ENCODE peak calls at places on chromosomes 1 and 21, in six cellular contexts. Q, H, R, J, O and M are unnamed samples.

GRCh38 chr1:55572878-55573734 is 357.9 kb upstream of the USP24 start:
- DNase-seq in Q (no peak), H (no peak), R (no peak), J (no peak), O (peak), M (peak)

GRCh38 chr1:117013310-117013850 is 11.8 kb downstream of the CD101 start:
- DNase-seq in Q (no peak), H (no peak), R (no peak), J (no peak), O (no peak), M (no peak)

GRCh38 chr1:228664399-228664914 is 70.8 kb upstream of the RHOU start:
- DNase-seq in Q (peak), H (peak), R (peak), J (peak), O (peak), M (peak)

GRCh38 chr1:100038401-100039306 is 68.9 kb downstream of the SLC35A3 start:
- DNase-seq in Q (peak), H (peak), R (peak), J (peak), O (peak), M (peak)

GRCh38 chr1:30868833-30869435 is 39.6 kb downstream of the SDC3 start:
- DNase-seq in Q (peak), H (no peak), R (no peak), J (no peak), O (no peak), M (no peak)

GRCh38 chr21:14977814-14978213 is 87.0 kb downstream of the NRIP1 start:
- DNase-seq in Q (no peak), H (no peak), R (no peak), J (no peak), O (no peak), M (no peak)

GRCh38 chr1:41359211-41360073 is 1.8 kb upstream of the FOXO6 start:
- DNase-seq in Q (no peak), H (no peak), R (peak), J (peak), O (no peak), M (peak)

GRCh38 chr1:178492341-178492740 is 4.4 kb downstream of the CLEC20A start:
- DNase-seq in Q (no peak), H (no peak), R (no peak), J (no peak), O (no peak), M (no peak)

GRCh38 chr1:153470707-153471106 is 10.3 kb upstream of the S100A7 start:
- DNase-seq in Q (no peak), H (no peak), R (no peak), J (no peak), O (no peak), M (no peak)

GRCh38 chr1:112063781-112064180 is 74.3 kb upstream of the KCND3 start:
- DNase-seq in Q (no peak), H (no peak), R (no peak), J (no peak), O (no peak), M (no peak)

GRCh38 chr1:27574871-27575831 is 28.8 kb downstream of the AHDC1 start:
- DNase-seq in Q (no peak), H (peak), R (peak), J (peak), O (peak), M (peak)

GRCh38 chr1:54977938-54978337 is 2.5 kb upstream of the TMEM61 start:
- DNase-seq in Q (no peak), H (no peak), R (no peak), J (no peak), O (no peak), M (peak)

GRCh38 chr1:84587099-84587498 is 12.9 kb upstream of the CTBS start:
- DNase-seq in Q (no peak), H (no peak), R (no peak), J (no peak), O (no peak), M (no peak)

GRCh38 chr1:42223036-42223435 is 58.5 kb upstream of the GUCA2A start:
- DNase-seq in Q (no peak), H (no peak), R (no peak), J (no peak), O (no peak), M (no peak)

GRCh38 chr1:118325545-118326225 is 140.7 kb upstream of the SPAG17 start:
- DNase-seq in Q (no peak), H (no peak), R (no peak), J (no peak), O (no peak), M (no peak)

GRCh38 chr1:196651079-196651478 is 764 bp upstream of the CFH start:
- DNase-seq in Q (no peak), H (no peak), R (no peak), J (no peak), O (no peak), M (no peak)

GRCh38 chr1:196654271-196654670 is 2.4 kb downstream of the CFH start:
- DNase-seq in Q (no peak), H (no peak), R (no peak), J (no peak), O (no peak), M (no peak)

GRCh38 chr1:196651637-196652215 is at the start of gene CFH:
- DNase-seq in Q (no peak), H (no peak), R (peak), J (no peak), O (peak), M (no peak)

GRCh38 chr1:196655494-196655893 is 3.7 kb downstream of the CFH start:
- DNase-seq in Q (no peak), H (no peak), R (no peak), J (no peak), O (no peak), M (peak)

GRCh38 chr1:196655037-196655436 is 3.2 kb downstream of the CFH start:
- DNase-seq in Q (no peak), H (no peak), R (no peak), J (no peak), O (no peak), M (no peak)
- H3K4me3 ChIP-seq in Q (no peak), H (peak), R (no peak), J (no peak), O (no peak), M (peak)

GRCh38 chr1:158357441-158357840 is 3.7 kb downstream of the CD1E start:
- DNase-seq in Q (no peak), H (no peak), R (no peak), J (no peak), O (no peak), M (no peak)
- H3K4me3 ChIP-seq in Q (no peak), H (no peak), R (no peak), J (no peak), O (no peak), M (no peak)

GRCh38 chr1:246579818-246580217 is 13.6 kb downstream of the CNST start:
- DNase-seq in Q (peak), H (no peak), R (no peak), J (no peak), O (no peak), M (no peak)

GRCh38 chr1:246577720-246578106 is 11.5 kb downstream of the CNST start:
- DNase-seq in Q (no peak), H (no peak), R (no peak), J (no peak), O (peak), M (no peak)

GRCh38 chr1:246583056-246583440 is 16.8 kb downstream of the CNST start:
- DNase-seq in Q (no peak), H (no peak), R (no peak), J (no peak), O (no peak), M (no peak)

GRCh38 chr1:246582301-246583055 is 16.2 kb downstream of the CNST start:
- DNase-seq in Q (no peak), H (no peak), R (no peak), J (no peak), O (no peak), M (peak)

DNA sequence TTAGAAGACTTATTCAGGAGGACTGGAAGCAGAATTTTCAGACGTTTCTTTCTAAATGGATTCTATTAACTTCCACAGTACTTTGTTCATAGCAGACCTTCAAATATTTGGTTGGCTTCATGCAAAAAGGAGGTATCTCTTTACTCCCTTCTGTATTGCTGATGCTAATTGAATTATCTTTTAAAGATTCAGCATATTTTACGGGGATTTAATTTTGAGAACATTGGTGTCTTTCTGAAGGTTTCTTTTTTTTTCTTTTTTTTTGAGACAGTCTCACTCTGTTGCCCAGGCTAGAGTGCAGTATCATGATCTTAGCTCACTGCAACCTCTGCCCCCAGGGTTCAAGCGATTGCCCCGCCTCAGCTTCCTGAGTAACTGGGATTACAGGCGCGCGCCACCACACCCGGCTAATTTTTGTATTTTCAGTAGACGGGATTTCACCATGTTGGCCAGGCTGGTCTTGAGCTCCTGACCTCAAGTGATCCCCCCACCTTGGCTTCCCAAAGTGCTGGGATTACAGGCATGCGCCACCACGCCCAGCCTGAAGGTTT is 14.3 kb downstream of the CNST start:
- DNase-seq in Q (no peak), H (no peak), R (no peak), J (no peak), O (no peak), M (no peak)
- H3K4me3 ChIP-seq in Q (no peak), H (no peak), R (no peak), J (no peak), O (no peak), M (no peak)

DNA sequence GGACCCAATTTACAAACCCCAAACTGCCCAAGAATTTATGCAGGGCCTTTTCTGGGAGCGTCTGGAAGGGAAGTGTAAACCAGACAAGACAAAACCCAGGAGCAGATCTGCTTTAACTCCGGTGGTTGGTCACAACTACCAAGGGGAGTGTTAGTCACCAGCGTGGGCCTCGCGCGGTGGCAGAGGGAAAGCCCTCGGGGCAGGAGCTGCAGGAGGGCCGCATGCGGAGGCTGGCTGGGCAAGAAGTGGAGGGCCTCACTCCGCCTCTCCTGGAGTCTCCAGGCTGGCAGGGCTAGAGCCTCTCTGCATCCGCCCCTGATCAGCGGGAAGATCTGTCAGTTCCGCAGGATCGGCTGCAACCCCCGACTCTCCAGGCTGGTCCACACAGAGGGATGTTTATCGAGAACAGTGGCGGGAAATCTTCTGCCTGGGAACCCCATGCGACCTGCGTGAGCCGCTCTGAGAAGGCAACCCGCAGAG is 2.0 kb downstream of the COL24A1 start:
- DNase-seq in Q (no peak), H (no peak), R (no peak), J (peak), O (peak), M (no peak)
- H3K4me3 ChIP-seq in Q (no peak), H (peak), R (no peak), J (no peak), O (no peak), M (no peak)

GRCh38 chr1:92461364-92462097 is 25.2 kb downstream of the GFI1 start:
- DNase-seq in Q (peak), H (no peak), R (no peak), J (no peak), O (no peak), M (no peak)

GRCh38 chr1:92465256-92465647 is 21.5 kb downstream of the GFI1 start:
- DNase-seq in Q (no peak), H (no peak), R (no peak), J (no peak), O (no peak), M (no peak)

GRCh38 chr1:92464588-92465255 is 22.0 kb downstream of the GFI1 start:
- DNase-seq in Q (no peak), H (no peak), R (no peak), J (no peak), O (no peak), M (no peak)

DNA sequence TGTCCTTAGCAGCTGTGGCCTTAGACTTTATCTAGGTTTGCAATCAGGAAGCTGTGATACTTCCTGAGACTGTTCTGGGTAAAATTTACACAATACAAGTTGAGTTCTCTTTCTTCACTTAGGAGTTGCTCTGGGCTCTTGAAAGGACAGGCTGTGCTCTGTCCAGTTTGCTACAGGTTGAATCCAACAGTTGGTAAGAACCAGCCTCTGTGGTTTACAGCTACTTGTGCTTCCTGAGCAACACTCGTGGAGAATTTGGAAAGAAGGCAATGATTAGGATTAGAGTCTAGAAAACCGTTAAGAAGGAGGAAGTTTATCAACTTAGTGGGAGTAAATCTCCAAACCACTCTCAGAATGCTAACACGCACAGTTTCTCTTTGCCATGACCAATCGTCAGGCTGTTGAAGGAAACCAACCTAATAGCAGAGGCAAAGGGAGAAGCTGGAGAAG is 26.8 kb downstream of the GFI1 start:
- DNase-seq in Q (no peak), H (no peak), R (no peak), J (no peak), O (no peak), M (no peak)
- H3K4me3 ChIP-seq in Q (no peak), H (no peak), R (no peak), J (no peak), O (no peak), M (no peak)

GRCh38 chr1:169483500-169483966 is 2.2 kb downstream of the SLC19A2 start:
- DNase-seq in Q (no peak), H (peak), R (peak), J (no peak), O (peak), M (peak)
- H3K4me3 ChIP-seq in Q (no peak), H (peak), R (peak), J (peak), O (peak), M (peak)